ENCODE peak calls at places on chromosomes 4 and X, in four cellular contexts. O is HepG2, R is WTC11, K is K562. X is an unnamed sample.
A peak's percentile ranks its signal among the peaks of the same experiment; 100 is the strongest.

GRCh38 chrX:129791961-129792570 is 12.3 kb downstream of the SASH3 start:
- DNase-seq in O (no peak), R (no peak), K (no peak), X (no peak)

GRCh38 chrX:45851434-45851991 is 650.8 kb upstream of the DIPK2B start:
- DNase-seq in O (no peak), R (peak; percentile 66), K (no peak), X (peak; percentile 43)

GRCh38 chr4:7753931-7754465 is 185.7 kb downstream of the AFAP1 start:
- DNase-seq in O (no peak), R (no peak), K (peak; percentile 22), X (no peak)

GRCh38 chr4:177441061-177441802 is 1.0 kb downstream of the AGA start:
- DNase-seq in O (peak; percentile 23), R (no peak), K (peak; percentile 15), X (peak; percentile 28)

GRCh38 chrX:133335027-133335426 is 80.3 kb downstream of the GPC4 start:
- DNase-seq in O (no peak), R (no peak), K (peak; percentile 22), X (peak; percentile 39)

GRCh38 chrX:136711147-136711546 is 63.2 kb downstream of the CD40LG start:
- DNase-seq in O (no peak), R (peak; percentile 23), K (no peak), X (no peak)

GRCh38 chr4:179110356-179110755 is 1668.1 kb upstream of the AGA start:
- DNase-seq in O (no peak), R (no peak), K (no peak), X (peak; percentile 3)

GRCh38 chr4:144565558-144566195 is 80.3 kb upstream of the HHIP start:
- DNase-seq in O (no peak), R (no peak), K (no peak), X (no peak)

GRCh38 chrX:129318375-129318774 is 204.9 kb downstream of the SMARCA1 start:
- DNase-seq in O (peak; percentile 21), R (no peak), K (no peak), X (peak; percentile 18)

GRCh38 chrX:120306640-120307039 is 4.6 kb downstream of the TMEM255A start:
- DNase-seq in O (no peak), R (no peak), K (no peak), X (no peak)

GRCh38 chr4:105277702-105278101 is 131.0 kb downstream of the TET2 start:
- DNase-seq in O (no peak), R (no peak), K (no peak), X (no peak)

GRCh38 chr4:160276785-160277325 is 1174.0 kb downstream of the RAPGEF2 start:
- DNase-seq in O (no peak), R (no peak), K (no peak), X (no peak)
- TF ChIP-seq ELF4 in O (no peak), R (no peak), K (no peak), X (no peak)

GRCh38 chr4:148441624-148441985 is 609 bp downstream of the NR3C2 start:
- DNase-seq in O (no peak), R (peak; percentile 10), K (no peak), X (peak; percentile 7)
- TF ChIP-seq SP1 in O (no peak), R (no peak), K (no peak), X (no peak)

GRCh38 chr4:182205293-182205692 is 37.9 kb upstream of the TENM3 start:
- DNase-seq in O (no peak), R (no peak), K (no peak), X (no peak)

GRCh38 chr4:182206916-182207315 is 36.3 kb upstream of the TENM3 start:
- DNase-seq in O (no peak), R (no peak), K (no peak), X (no peak)

GRCh38 chr4:182208651-182209050 is 34.6 kb upstream of the TENM3 start:
- DNase-seq in O (no peak), R (no peak), K (no peak), X (no peak)

GRCh38 chr4:182206266-182206665 is 36.9 kb upstream of the TENM3 start:
- DNase-seq in O (no peak), R (no peak), K (no peak), X (no peak)

GRCh38 chr4:182207806-182208483 is 35.3 kb upstream of the TENM3 start:
- DNase-seq in O (no peak), R (no peak), K (no peak), X (no peak)
- TF ChIP-seq ELF4 in O (no peak), R (no peak), K (no peak), X (no peak)

DNA sequence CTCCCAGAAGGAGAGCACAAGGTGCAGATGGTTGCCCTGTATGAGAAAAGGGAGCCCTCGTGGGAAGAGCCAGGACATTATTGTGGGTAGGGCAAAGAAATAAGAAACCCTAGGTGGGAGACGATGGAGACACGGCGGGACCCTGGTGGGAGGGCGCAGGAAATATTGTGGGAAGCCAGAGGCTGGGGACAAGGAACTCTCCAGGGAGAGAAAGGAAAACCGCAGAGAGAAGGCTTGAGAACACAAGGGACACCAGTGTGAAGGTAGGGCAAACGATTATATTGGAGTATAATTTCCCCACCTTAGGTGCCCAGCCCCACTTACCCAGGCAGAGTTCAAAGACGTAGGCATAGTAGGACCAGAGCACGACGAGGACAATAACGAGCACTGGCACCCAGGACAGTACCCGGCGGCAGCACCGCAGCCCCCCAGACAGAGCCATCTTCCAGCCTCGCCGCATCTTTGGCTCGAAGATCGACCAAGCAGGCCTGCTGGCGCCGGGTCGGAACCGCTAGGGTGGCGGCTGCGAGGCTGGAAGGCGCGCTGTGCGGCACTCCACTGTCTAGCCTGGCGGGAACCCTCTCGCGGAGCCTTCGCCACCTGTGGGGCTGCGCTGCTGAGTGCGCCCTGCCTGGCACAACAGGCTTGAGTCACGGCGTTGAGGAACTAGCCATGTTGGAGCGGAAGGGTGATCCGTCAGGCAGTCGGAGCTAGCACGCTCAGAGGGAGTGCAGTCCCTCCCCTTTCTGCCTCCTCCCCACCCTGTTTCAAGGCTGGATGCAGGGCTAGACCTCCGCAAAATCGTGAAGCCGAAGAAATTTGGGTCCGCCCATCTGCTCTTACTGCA is at the start of gene ZDHHC15:
- DNase-seq in O (no peak), R (peak; percentile 53), K (no peak), X (peak; percentile 10)
- TF ChIP-seq SP1 in O (no peak), R (peak; percentile 40), K (no peak), X (no peak)

DNA sequence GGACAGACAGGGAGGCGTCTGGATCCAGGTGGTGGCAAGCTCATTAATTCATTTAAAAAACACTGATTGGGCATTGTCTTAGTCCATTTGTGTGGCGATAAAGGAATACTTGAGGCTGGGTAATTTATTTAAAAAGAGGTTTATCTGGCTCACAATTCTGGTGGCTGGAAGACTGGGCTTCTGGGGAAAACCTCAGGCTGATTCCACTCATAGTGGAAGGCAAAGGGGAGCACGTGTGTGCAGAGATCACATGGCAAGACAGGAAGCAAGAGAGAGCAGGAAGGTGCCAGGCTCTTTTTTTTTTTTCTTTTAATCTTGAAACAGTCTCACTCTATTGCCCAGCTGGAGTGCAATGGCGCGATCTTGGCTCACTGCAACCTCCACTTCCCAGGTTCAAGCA is 100.2 kb upstream of the METTL14 start:
- DNase-seq in O (no peak), R (no peak), K (no peak), X (no peak)
- TF ChIP-seq ELF4 in O (no peak), R (no peak), K (no peak), X (no peak)

GRCh38 chr4:158172196-158172557 is 648 bp downstream of the GASK1B start:
- DNase-seq in O (no peak), R (no peak), K (no peak), X (no peak)

GRCh38 chr4:158176108-158176507 is 3.3 kb upstream of the GASK1B start:
- DNase-seq in O (no peak), R (no peak), K (no peak), X (no peak)

GRCh38 chr4:158179465-158179864 is 6.6 kb upstream of the GASK1B start:
- DNase-seq in O (no peak), R (no peak), K (no peak), X (no peak)

GRCh38 chr4:158172558-158173258 is at the start of gene GASK1B:
- DNase-seq in O (peak; percentile 81), R (peak; percentile 20), K (no peak), X (peak; percentile 37)

DNA sequence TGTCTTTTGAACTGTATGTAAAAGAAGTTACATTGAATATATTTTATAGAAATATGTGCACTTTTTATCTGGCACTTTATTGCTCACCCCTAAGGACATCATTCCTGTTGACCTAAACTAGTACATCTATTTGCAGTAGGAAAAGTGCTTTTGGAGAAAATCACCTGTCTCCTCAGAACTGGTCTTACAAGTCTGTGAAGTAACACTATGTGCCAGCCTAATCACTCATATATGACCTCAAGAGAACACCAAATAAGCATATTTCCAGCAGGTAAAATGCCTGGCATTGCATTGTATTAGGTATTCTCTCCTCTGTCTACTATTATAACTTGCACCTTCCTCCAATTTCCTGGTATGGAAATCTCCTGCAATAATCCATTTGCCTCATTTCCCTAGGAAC is 4.0 kb upstream of the GASK1B start:
- DNase-seq in O (no peak), R (no peak), K (no peak), X (no peak)
- TF ChIP-seq SP1 in O (no peak), R (no peak), K (no peak), X (no peak)

DNA sequence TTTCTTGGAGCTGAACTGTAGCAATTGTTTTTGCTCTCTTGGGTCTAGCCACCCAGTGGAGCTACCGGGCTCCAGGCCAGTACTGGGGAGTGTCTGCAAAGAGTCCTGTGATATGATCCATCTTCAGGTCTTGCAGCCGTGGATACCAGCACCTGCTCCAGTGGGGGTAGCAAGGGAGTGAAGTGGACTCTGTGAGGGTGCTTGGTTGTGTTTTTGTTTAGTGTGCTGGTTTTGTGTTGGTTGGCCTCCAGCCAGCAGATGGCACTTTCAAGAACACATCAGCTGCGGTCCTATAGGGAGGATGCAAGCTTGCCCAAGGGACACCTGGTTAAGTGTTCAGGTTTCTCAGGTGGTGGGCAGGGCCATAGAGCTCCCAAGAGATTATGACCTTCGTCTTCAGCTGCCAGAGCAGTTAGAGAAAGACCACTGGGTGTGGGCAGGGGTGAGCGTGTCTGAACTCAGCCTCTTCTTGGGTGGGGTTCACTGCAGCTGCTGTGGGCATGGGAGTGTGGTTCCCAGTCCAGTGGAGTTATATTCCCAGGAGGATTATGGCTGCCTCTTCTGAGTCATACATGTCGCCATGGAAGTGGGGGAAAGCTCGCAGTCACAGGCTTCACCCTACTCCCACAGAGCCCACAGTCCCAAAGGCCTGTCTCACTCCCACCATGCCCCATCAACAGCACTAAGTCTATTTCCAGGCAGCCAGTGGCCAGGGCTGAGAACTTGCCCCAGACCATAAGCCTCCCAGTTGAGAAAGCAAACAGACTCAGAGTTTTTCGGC is 811.6 kb downstream of the GLUD2 start:
- DNase-seq in O (no peak), R (no peak), K (no peak), X (no peak)
- TF ChIP-seq ELF4 in O (no peak), R (no peak), K (no peak), X (no peak)

DNA sequence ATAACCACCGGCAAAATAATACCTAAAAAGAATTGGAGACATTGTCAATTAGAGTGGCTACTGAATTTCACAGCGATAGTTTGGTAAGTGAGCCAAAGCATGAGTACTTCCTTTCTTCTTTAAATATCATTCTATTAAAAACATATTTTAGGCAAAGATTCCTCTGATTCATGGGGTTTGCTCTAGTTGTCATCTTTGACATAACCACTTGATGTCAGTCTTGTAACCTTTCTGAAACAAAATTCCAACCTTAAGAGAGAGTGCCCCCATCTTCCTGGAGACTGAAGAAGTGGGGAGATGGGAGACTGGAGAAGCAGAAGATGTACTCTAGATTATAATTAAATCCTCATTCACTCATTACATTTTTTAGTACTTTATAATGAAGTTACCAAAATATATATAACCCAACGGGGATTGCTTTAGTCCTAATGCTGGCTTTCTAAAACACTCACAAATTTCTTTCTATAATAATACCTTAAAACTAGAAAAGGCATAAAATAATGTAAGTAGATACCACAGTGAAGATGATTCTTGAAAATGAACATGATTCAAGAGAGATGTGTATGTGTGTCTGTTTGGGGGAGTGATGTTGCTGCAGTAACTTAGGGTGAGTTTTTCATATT is 96.4 kb downstream of the EMCN start:
- DNase-seq in O (peak; percentile 7), R (no peak), K (no peak), X (peak; percentile 12)
- TF ChIP-seq SP1 in O (no peak), R (no peak), K (no peak), X (no peak)

X was measured in HEK293T.